ENCODE peak calls at places on chromosomes 12 and 14, in ten cellular contexts. K is activated naive CD4-positive, alpha-beta T cell treated with Interleukin-2 at 50 U/mL for 16 hours; D is A673; I is activated CD8-positive, alpha-beta memory T cell treated with anti-CD3 and anti-CD28 coated beads for 1 hour; L is WTC11; W is neural crest cell; Z is uterus; O is T-helper 17 cell; M is NCI-H2081; J is lower leg skin. H is an unnamed sample.

GRCh38 chr14:42023452-42023851 is 416.8 kb downstream of the LRFN5 start:
- DNase-seq in K (no peak), D (no peak), I (no peak), L (no peak), W (no peak), Z (no peak), O (no peak), M (no peak), J (no peak), H (no peak)

GRCh38 chr14:60508707-60509437 is at the start of gene SIX6:
- DNase-seq in K (no peak), D (peak), I (no peak), L (peak), W (peak), Z (no peak), O (no peak), M (peak), J (no peak), H (no peak)

GRCh38 chr12:92506460-92506859 is 196.3 kb upstream of the PLEKHG7 start:
- DNase-seq in K (no peak), D (no peak), I (no peak), L (no peak), W (no peak), Z (no peak), O (no peak), M (peak), J (no peak), H (no peak)

GRCh38 chr14:103546651-103547454 is 15.6 kb downstream of the BAG5 start:
- DNase-seq in K (peak), D (peak), I (peak), L (peak), W (peak), Z (peak), O (peak), M (peak), J (peak), H (peak)

GRCh38 chr14:93430889-93431670 is at the start of gene UNC79:
- DNase-seq in K (no peak), D (peak), I (no peak), L (peak), W (peak), Z (no peak), O (no peak), M (peak), J (no peak), H (peak)

GRCh38 chr12:89427508-89428156 is 75.3 kb upstream of the DUSP6 start:
- DNase-seq in K (no peak), D (no peak), I (no peak), L (no peak), W (no peak), Z (no peak), O (no peak), M (no peak), J (no peak), H (no peak)

GRCh38 chr14:40386433-40386832 is 954.2 kb upstream of the FBXO33 start:
- DNase-seq in K (no peak), D (no peak), I (no peak), L (no peak), W (no peak), Z (no peak), O (no peak), M (no peak), J (no peak), H (no peak)

GRCh38 chr14:74571441-74571841 is 40.6 kb downstream of the LTBP2 start:
- DNase-seq in K (no peak), D (no peak), I (no peak), L (no peak), W (no peak), Z (no peak), O (no peak), M (no peak), J (no peak), H (no peak)

GRCh38 chr12:25692115-25693035 is 139.3 kb upstream of the LMNTD1 start:
- DNase-seq in K (no peak), D (peak), I (no peak), L (no peak), W (no peak), Z (no peak), O (no peak), M (no peak), J (no peak), H (peak)

H was measured in foreskin fibroblast.